ENCODE peak calls at places on chromosomes 3 and 15, in seven cellular contexts. J is endothelial cell of umbilical vein, H is heart left ventricle, P is AG04450, L is pancreas, V is right lobe of liver, I is body of pancreas. U is an unnamed sample.

GRCh38 chr3:134061401-134061800 is 31.7 kb upstream of the SLCO2A1 start:
- DNase-seq in H (no peak), V (no peak), J (no peak), L (no peak), I (no peak), P (no peak), U (no peak)

GRCh38 chr15:38069001-38069400 is 134.6 kb downstream of the TMCO5A start:
- DNase-seq in L (no peak), P (no peak), I (no peak), H (no peak), J (peak; percentile 85), V (no peak), U (no peak)

GRCh38 chr3:195209836-195210551 is 61.0 kb downstream of the XXYLT1 start:
- DNase-seq in L (peak; percentile 30), J (peak; percentile 28), V (no peak), P (no peak), H (peak; percentile 49), I (no peak), U (no peak)

GRCh38 chr15:69823223-69823907 is 274.4 kb downstream of the TLE3 start:
- DNase-seq in V (no peak), J (peak; percentile 61), P (no peak), I (no peak), L (no peak), H (no peak), U (no peak)

GRCh38 chr3:117252651-117253050 is 543.1 kb downstream of the TUSC7 start:
- DNase-seq in V (no peak), L (no peak), P (no peak), J (no peak), I (no peak), H (no peak), U (no peak)

GRCh38 chr3:35664460-35664919 is 25.2 kb downstream of the ARPP21 start:
- DNase-seq in P (peak; percentile 20), I (peak; percentile 60), H (peak; percentile 74), V (peak; percentile 39), L (peak; percentile 51), J (peak; percentile 86), U (peak; percentile 30)

GRCh38 chr3:33918357-33918756 is 119.9 kb downstream of the PDCD6IP start:
- DNase-seq in P (no peak), V (no peak), I (no peak), J (no peak), H (no peak), L (no peak), U (no peak)

GRCh38 chr3:140500473-140500872 is 177.4 kb upstream of the TRIM42 start:
- DNase-seq in L (no peak), J (no peak), I (no peak), V (no peak), P (no peak), H (no peak), U (no peak)

GRCh38 chr3:9676780-9677179 is 26.9 kb upstream of the CPNE9 start:
- DNase-seq in V (no peak), J (peak; percentile 50), H (no peak), L (no peak), I (no peak), P (no peak), U (no peak)

GRCh38 chr3:121641127-121641526 is 19.6 kb downstream of the HCLS1 start:
- DNase-seq in P (no peak), I (no peak), L (no peak), H (no peak), J (no peak), V (no peak), U (no peak)

GRCh38 chr3:50542177-50543034 is 25.1 kb downstream of the C3orf18 start:
- DNase-seq in P (peak; percentile 41), J (peak; percentile 63), I (peak; percentile 84), H (peak; percentile 58), V (peak; percentile 52), L (peak; percentile 72), U (peak; percentile 70)

GRCh38 chr15:66294157-66294931 is 976 bp downstream of the DIS3L start:
- DNase-seq in P (peak; percentile 24), J (peak; percentile 68), L (no peak), V (no peak), I (peak; percentile 27), H (no peak), U (peak; percentile 72)

GRCh38 chr3:13776253-13777050 is 103.4 kb downstream of the WNT7A start:
- DNase-seq in J (no peak), H (no peak), P (no peak), V (no peak), L (no peak), I (no peak), U (no peak)

GRCh38 chr3:194396897-194397756 is 1.9 kb downstream of the GP5 start:
- DNase-seq in J (peak; percentile 21), I (no peak), V (peak; percentile 33), H (no peak), L (no peak), P (no peak), U (no peak)

GRCh38 chr3:47534021-47534454 is 20.5 kb upstream of the ELP6 start:
- DNase-seq in L (no peak), H (no peak), J (no peak), I (no peak), V (no peak), P (no peak), U (no peak)

GRCh38 chr3:183808355-183808754 is 17.0 kb downstream of the MAP6D1 start:
- DNase-seq in I (no peak), V (no peak), H (no peak), L (no peak), P (no peak), J (no peak), U (no peak)

GRCh38 chr3:122092460-122093165 is 37.5 kb downstream of the CD86 start:
- DNase-seq in V (peak; percentile 24), L (no peak), H (peak; percentile 28), I (peak; percentile 26), J (peak; percentile 34), P (no peak), U (peak; percentile 60)

GRCh38 chr15:55183679-55184078 is 13.1 kb downstream of the RSL24D1 start:
- DNase-seq in P (no peak), V (no peak), L (no peak), J (no peak), H (no peak), I (no peak), U (no peak)

GRCh38 chr15:101038327-101039003 is 119.3 kb downstream of the LRRK1 start:
- DNase-seq in P (no peak), J (no peak), L (no peak), I (no peak), V (no peak), H (no peak), U (no peak)

GRCh38 chr15:85374831-85375230 is 5.6 kb upstream of the AKAP13 start:
- DNase-seq in H (no peak), L (no peak), V (no peak), I (no peak), J (no peak), P (no peak), U (no peak)

GRCh38 chr15:60706145-60706544 is 227.2 kb upstream of the ICE2 start:
- DNase-seq in V (no peak), P (no peak), H (no peak), I (no peak), J (no peak), L (no peak), U (no peak)

GRCh38 chr3:149010966-149011365 is 19.6 kb downstream of the GYG1 start:
- DNase-seq in V (no peak), L (no peak), H (no peak), J (no peak), I (no peak), P (no peak), U (no peak)

GRCh38 chr3:77648214-77648613 is 608.3 kb downstream of the ROBO2 start:
- DNase-seq in L (no peak), P (no peak), H (no peak), I (no peak), V (no peak), J (no peak), U (no peak)

GRCh38 chr15:27730878-27731277 is 368.2 kb downstream of the OCA2 start:
- DNase-seq in L (no peak), H (no peak), I (no peak), V (no peak), J (no peak), P (no peak), U (no peak)

GRCh38 chr15:61051570-61052031 is 177.5 kb downstream of the RORA start:
- DNase-seq in H (peak; percentile 44), P (peak; percentile 26), L (no peak), I (peak; percentile 14), J (peak; percentile 70), V (no peak), U (no peak)

GRCh38 chr3:156483961-156484787 is 70.7 kb downstream of the SSR3 start:
- DNase-seq in L (no peak), P (no peak), I (no peak), H (no peak), J (peak; percentile 82), V (no peak), U (no peak)

GRCh38 chr3:3015472-3016089 is 94.6 kb downstream of the IL5RA start:
- DNase-seq in P (no peak), L (no peak), V (no peak), I (no peak), H (no peak), J (no peak), U (no peak)
- TF ChIP-seq CTCF in P (no peak), L (peak; percentile 22), V (peak; percentile 63), I (peak; percentile 58), H (peak; percentile 25), J (no peak), U (peak; percentile 53)

DNA sequence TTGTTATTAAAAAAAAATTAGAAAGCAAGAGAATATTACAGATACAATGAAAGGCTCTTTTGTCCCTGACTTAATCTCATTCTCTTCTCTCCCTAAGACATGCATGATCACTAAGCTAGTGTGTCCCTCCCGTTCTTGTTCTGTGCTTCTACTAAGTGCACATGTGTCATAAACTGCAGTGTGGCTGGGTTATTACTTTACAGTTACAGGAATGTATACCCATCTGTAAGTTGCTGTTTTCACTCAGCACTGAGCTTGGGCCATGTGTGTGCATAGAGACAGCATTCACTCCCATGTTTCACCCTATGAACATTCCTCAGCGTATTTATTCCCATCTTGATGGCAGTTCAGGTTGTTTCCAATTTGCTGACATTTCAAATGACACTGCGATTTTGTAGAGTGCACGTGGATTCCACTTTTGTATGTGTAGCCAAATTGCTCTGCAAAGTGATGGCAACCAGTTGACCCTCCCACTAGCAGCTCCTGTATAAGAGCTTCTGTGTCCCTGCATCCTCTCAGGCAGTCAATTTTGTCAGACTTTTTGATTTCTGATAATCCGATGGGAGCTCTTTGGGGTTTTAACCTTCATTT is 145.8 kb upstream of the UBE2E1 start:
- DNase-seq in J (no peak), L (no peak), P (no peak), H (no peak), I (no peak), V (no peak), U (no peak)
- H3K27me3 ChIP-seq in J (no peaks in the 10 kb centered on the region), L (no peaks in the 10 kb centered on the region), P (no peaks in the 10 kb centered on the region), H (no peaks in the 10 kb centered on the region), I (no peaks in the 10 kb centered on the region), V (no peaks in the 10 kb centered on the region), U (no peaks in the 10 kb centered on the region)

DNA sequence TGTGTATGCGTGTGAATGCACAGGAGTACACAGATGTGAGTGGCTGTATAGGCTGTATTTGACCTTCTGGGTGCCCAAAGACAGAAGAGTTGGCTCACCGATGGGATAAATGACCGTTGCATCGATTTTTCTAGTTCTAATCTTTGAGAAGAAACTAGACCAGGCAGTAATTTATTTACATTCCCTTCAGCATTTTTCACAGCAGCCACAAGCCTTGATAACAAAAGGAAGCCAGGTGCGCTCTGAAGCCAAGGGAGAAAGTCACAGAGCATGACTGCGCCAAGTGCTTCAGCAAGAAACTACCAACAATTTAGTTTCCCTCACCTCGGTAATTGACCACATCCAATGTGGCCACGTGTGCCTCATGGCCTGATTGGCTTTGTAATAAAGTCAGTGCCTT is 5.9 kb upstream of the FAM3D start:
- DNase-seq in P (no peak), I (peak; percentile 48), L (no peak), V (no peak), H (no peak), J (no peak), U (no peak)
- TF ChIP-seq CTCF in P (no peak), I (no peak), L (no peak), V (no peak), H (no peak), J (no peak), U (no peak)

GRCh38 chr3:147371141-147371540 is 35.2 kb downstream of the ZIC4 start:
- DNase-seq in P (no peak), L (no peak), I (no peak), V (no peak), J (no peak), H (no peak), U (no peak)
- H3K27me3 ChIP-seq in P (peaks cover 78% of the 10 kb centered on the region), L (peaks cover 17% of the 10 kb centered on the region), I (peaks cover 12% of the 10 kb centered on the region), V (peaks cover 64% of the 10 kb centered on the region), J (peaks cover 97% of the 10 kb centered on the region), H (peaks cover 96% of the 10 kb centered on the region), U (peaks cover 91% of the 10 kb centered on the region)

U was measured in lower lobe of right lung.